ENCODE peak calls at places on chromosomes 2 and 18, in seven cellular contexts. One of them, this sample, is unnamed.

GRCh38 chr2:46381871-46382270 is 84.7 kb downstream of the EPAS1 start:
- DNase-seq in Panc1: no peak
- DNase-seq in tibial nerve: no peak
- DNase-seq in brain microvascular endothelial cell: no peak
- DNase-seq in iPS DF 6.9: no peak
- DNase-seq in dorsolateral prefrontal cortex: no peak
- DNase-seq in thoracic aorta: no peak
- DNase-seq in this sample: no peak

GRCh38 chr2:45913539-45913938 is 262.1 kb downstream of the PRKCE start:
- DNase-seq in Panc1: no peak
- DNase-seq in tibial nerve: no peak
- DNase-seq in brain microvascular endothelial cell: no peak
- DNase-seq in iPS DF 6.9: no peak
- DNase-seq in dorsolateral prefrontal cortex: no peak
- DNase-seq in thoracic aorta: no peak
- DNase-seq in this sample: no peak

GRCh38 chr2:26980971-26981370 is 10.5 kb downstream of the MAPRE3 start:
- DNase-seq in Panc1: no peak
- DNase-seq in tibial nerve: no peak
- DNase-seq in brain microvascular endothelial cell: no peak
- DNase-seq in iPS DF 6.9: no peak
- DNase-seq in dorsolateral prefrontal cortex: no peak
- DNase-seq in thoracic aorta: no peak
- DNase-seq in this sample: no peak

GRCh38 chr2:237026981-237027711 is 58.5 kb upstream of the COPS8 start:
- DNase-seq in Panc1: peak; percentile 25
- DNase-seq in tibial nerve: peak; percentile 71
- DNase-seq in brain microvascular endothelial cell: peak; percentile 83
- DNase-seq in iPS DF 6.9: no peak
- DNase-seq in dorsolateral prefrontal cortex: peak; percentile 68
- DNase-seq in thoracic aorta: no peak
- DNase-seq in this sample: no peak

GRCh38 chr18:59699750-59700534 is 2.7 kb upstream of the CCBE1 start:
- DNase-seq in Panc1: no peak
- DNase-seq in tibial nerve: no peak
- DNase-seq in brain microvascular endothelial cell: no peak
- DNase-seq in iPS DF 6.9: no peak
- DNase-seq in dorsolateral prefrontal cortex: no peak
- DNase-seq in thoracic aorta: no peak
- DNase-seq in this sample: no peak

GRCh38 chr2:149161481-149162225 is 123.2 kb downstream of the LYPD6B start:
- DNase-seq in Panc1: no peak
- DNase-seq in tibial nerve: no peak
- DNase-seq in brain microvascular endothelial cell: no peak
- DNase-seq in iPS DF 6.9: no peak
- DNase-seq in dorsolateral prefrontal cortex: no peak
- DNase-seq in thoracic aorta: no peak
- DNase-seq in this sample: no peak

GRCh38 chr18:36177913-36178312 is 9.4 kb upstream of the MOCOS start:
- DNase-seq in Panc1: no peak
- DNase-seq in tibial nerve: no peak
- DNase-seq in brain microvascular endothelial cell: no peak
- DNase-seq in iPS DF 6.9: no peak
- DNase-seq in dorsolateral prefrontal cortex: no peak
- DNase-seq in thoracic aorta: no peak
- DNase-seq in this sample: no peak

GRCh38 chr2:183149489-183149888 is 25.2 kb downstream of the NUP35 start:
- DNase-seq in Panc1: no peak
- DNase-seq in tibial nerve: no peak
- DNase-seq in brain microvascular endothelial cell: peak; percentile 56
- DNase-seq in iPS DF 6.9: no peak
- DNase-seq in dorsolateral prefrontal cortex: no peak
- DNase-seq in thoracic aorta: no peak
- DNase-seq in this sample: no peak

GRCh38 chr2:176281267-176281666 is 12.0 kb downstream of the MTX2 start:
- DNase-seq in Panc1: no peak
- DNase-seq in tibial nerve: no peak
- DNase-seq in brain microvascular endothelial cell: peak; percentile 47
- DNase-seq in iPS DF 6.9: no peak
- DNase-seq in dorsolateral prefrontal cortex: no peak
- DNase-seq in thoracic aorta: no peak
- DNase-seq in this sample: no peak

GRCh38 chr18:36590621-36591580 is 237.9 kb downstream of the TPGS2 start:
- DNase-seq in Panc1: no peak
- DNase-seq in tibial nerve: no peak
- DNase-seq in brain microvascular endothelial cell: no peak
- DNase-seq in iPS DF 6.9: no peak
- DNase-seq in dorsolateral prefrontal cortex: no peak
- DNase-seq in thoracic aorta: no peak
- DNase-seq in this sample: no peak

GRCh38 chr2:40851661-40852060 is 399.8 kb upstream of the SLC8A1 start:
- DNase-seq in Panc1: no peak
- DNase-seq in tibial nerve: no peak
- DNase-seq in brain microvascular endothelial cell: no peak
- DNase-seq in iPS DF 6.9: no peak
- DNase-seq in dorsolateral prefrontal cortex: no peak
- DNase-seq in thoracic aorta: no peak
- DNase-seq in this sample: no peak
- H3K27ac ChIP-seq in Panc1: no peak overlapping the region
- H3K27ac ChIP-seq in tibial nerve: no peak overlapping the region
- H3K27ac ChIP-seq in brain microvascular endothelial cell: no peak overlapping the region
- H3K27ac ChIP-seq in iPS DF 6.9: no peak overlapping the region
- H3K27ac ChIP-seq in dorsolateral prefrontal cortex: no peak overlapping the region
- H3K27ac ChIP-seq in thoracic aorta: no peak overlapping the region
- H3K27ac ChIP-seq in this sample: no peak overlapping the region

DNA sequence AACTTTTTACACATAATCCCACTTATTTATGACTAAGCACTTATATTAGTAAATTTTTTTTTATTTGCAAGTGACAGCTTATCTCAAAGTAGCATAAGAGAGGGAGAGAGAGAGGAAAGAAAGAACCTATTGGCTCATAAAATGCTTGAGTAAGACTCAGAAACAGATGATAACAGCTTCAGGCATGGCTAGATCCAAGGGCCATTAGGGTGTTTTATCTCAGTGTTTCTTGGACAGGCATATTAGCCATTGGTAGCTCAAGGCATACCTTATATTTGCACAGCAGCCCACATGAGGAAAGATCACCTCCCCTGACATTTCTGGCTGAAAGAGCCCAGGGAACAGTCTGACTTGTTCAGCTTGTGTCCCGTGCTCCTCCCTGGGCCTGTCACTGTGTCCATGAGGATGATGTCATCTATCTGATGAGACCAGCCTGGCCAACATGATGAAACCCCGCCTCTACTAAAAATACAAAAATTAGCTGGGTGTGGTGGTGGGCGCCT is 64.4 kb downstream of the IL1R2 start:
- DNase-seq in Panc1: no peak
- DNase-seq in tibial nerve: no peak
- DNase-seq in brain microvascular endothelial cell: no peak
- DNase-seq in iPS DF 6.9: no peak
- DNase-seq in dorsolateral prefrontal cortex: no peak
- DNase-seq in thoracic aorta: no peak
- DNase-seq in this sample: no peak
- H3K27ac ChIP-seq in Panc1: no peak overlapping the region
- H3K27ac ChIP-seq in tibial nerve: peak overlapping the region; percentile 38
- H3K27ac ChIP-seq in brain microvascular endothelial cell: no peak overlapping the region
- H3K27ac ChIP-seq in iPS DF 6.9: no peak overlapping the region
- H3K27ac ChIP-seq in dorsolateral prefrontal cortex: no peak overlapping the region
- H3K27ac ChIP-seq in thoracic aorta: peak overlapping the region; percentile 75
- H3K27ac ChIP-seq in this sample: no peak overlapping the region

GRCh38 chr2:215136669-215137328 is 1.6 kb downstream of the ABCA12 start:
- DNase-seq in Panc1: no peak
- DNase-seq in tibial nerve: no peak
- DNase-seq in brain microvascular endothelial cell: peak; percentile 42
- DNase-seq in iPS DF 6.9: no peak
- DNase-seq in dorsolateral prefrontal cortex: no peak
- DNase-seq in thoracic aorta: no peak
- DNase-seq in this sample: no peak

GRCh38 chr2:215138466-215138865 is at the start of gene ABCA12:
- DNase-seq in Panc1: no peak
- DNase-seq in tibial nerve: no peak
- DNase-seq in brain microvascular endothelial cell: no peak
- DNase-seq in iPS DF 6.9: no peak
- DNase-seq in dorsolateral prefrontal cortex: no peak
- DNase-seq in thoracic aorta: no peak
- DNase-seq in this sample: no peak

GRCh38 chr2:215137741-215138340 is 585 bp downstream of the ABCA12 start:
- DNase-seq in Panc1: no peak
- DNase-seq in tibial nerve: no peak
- DNase-seq in brain microvascular endothelial cell: peak; percentile 2
- DNase-seq in iPS DF 6.9: no peak
- DNase-seq in dorsolateral prefrontal cortex: no peak
- DNase-seq in thoracic aorta: no peak
- DNase-seq in this sample: no peak

GRCh38 chr2:215140166-215140707 is 1.8 kb upstream of the ABCA12 start:
- DNase-seq in Panc1: no peak
- DNase-seq in tibial nerve: no peak
- DNase-seq in brain microvascular endothelial cell: no peak
- DNase-seq in iPS DF 6.9: no peak
- DNase-seq in dorsolateral prefrontal cortex: no peak
- DNase-seq in thoracic aorta: no peak
- DNase-seq in this sample: no peak

DNA sequence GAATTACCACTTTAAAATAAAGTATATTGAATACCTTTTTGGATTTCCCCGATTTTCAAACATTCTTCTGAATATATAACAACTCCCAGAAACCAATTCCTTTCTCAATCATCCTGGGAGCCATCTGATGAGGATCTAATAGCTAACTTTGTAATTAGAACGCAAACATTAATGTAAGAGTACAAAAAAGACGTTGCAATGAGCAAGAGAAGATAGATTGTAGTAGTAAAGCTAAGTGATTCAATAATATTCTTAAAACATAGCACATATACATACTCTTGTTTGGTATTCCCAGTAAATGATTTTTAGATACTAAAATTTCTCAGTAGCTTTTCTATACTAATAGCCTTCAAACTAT is 1.1 kb downstream of the ABCA12 start:
- DNase-seq in Panc1: no peak
- DNase-seq in tibial nerve: no peak
- DNase-seq in brain microvascular endothelial cell: no peak
- DNase-seq in iPS DF 6.9: no peak
- DNase-seq in dorsolateral prefrontal cortex: no peak
- DNase-seq in thoracic aorta: no peak
- DNase-seq in this sample: no peak
- H3K27ac ChIP-seq in Panc1: no peak overlapping the region
- H3K27ac ChIP-seq in tibial nerve: no peak overlapping the region
- H3K27ac ChIP-seq in brain microvascular endothelial cell: no peak overlapping the region
- H3K27ac ChIP-seq in iPS DF 6.9: no peak overlapping the region
- H3K27ac ChIP-seq in dorsolateral prefrontal cortex: no peak overlapping the region
- H3K27ac ChIP-seq in thoracic aorta: no peak overlapping the region
- H3K27ac ChIP-seq in this sample: no peak overlapping the region

DNA sequence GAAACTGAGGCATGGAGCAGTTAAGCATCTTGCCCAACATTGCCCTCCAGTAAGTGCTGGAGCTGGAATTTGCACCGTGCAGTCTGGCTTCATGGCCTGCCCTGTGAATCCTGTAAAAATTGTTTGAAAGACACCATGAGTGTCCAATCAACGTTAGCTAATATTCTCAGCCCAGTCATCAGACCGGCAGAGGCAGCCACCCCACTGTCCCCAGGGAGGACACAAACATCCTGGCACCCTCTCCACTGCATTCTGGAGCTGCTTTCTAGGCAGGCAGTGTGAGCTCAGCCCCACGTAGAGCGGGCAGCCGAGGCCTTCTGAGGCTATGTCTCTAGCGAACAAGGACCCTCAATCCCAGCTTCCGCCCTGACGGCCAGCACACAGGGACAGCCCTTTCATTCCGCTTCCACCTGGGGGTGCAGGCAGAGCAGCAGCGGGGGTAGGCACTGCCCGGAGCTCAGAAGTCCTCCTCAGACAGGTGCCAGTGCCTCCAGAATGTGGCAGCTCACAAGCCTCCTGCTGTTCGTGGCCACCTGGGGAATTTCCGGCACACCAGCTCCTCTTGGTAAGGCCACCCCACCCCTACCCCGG is 1.3 kb downstream of the PROC start:
- DNase-seq in Panc1: no peak
- DNase-seq in tibial nerve: no peak
- DNase-seq in brain microvascular endothelial cell: no peak
- DNase-seq in iPS DF 6.9: no peak
- DNase-seq in dorsolateral prefrontal cortex: no peak
- DNase-seq in thoracic aorta: no peak
- DNase-seq in this sample: no peak
- H3K27ac ChIP-seq in Panc1: peak overlapping the region; percentile 19
- H3K27ac ChIP-seq in tibial nerve: no peak overlapping the region
- H3K27ac ChIP-seq in brain microvascular endothelial cell: no peak overlapping the region
- H3K27ac ChIP-seq in iPS DF 6.9: no peak overlapping the region
- H3K27ac ChIP-seq in dorsolateral prefrontal cortex: no peak overlapping the region
- H3K27ac ChIP-seq in thoracic aorta: no peak overlapping the region
- H3K27ac ChIP-seq in this sample: no peak overlapping the region

GRCh38 chr18:9428301-9428706 is 47.0 kb upstream of the RALBP1 start:
- DNase-seq in Panc1: no peak
- DNase-seq in tibial nerve: no peak
- DNase-seq in brain microvascular endothelial cell: no peak
- DNase-seq in iPS DF 6.9: no peak
- DNase-seq in dorsolateral prefrontal cortex: no peak
- DNase-seq in thoracic aorta: no peak
- DNase-seq in this sample: no peak

GRCh38 chr18:9431296-9431695 is 44.0 kb upstream of the RALBP1 start:
- DNase-seq in Panc1: no peak
- DNase-seq in tibial nerve: no peak
- DNase-seq in brain microvascular endothelial cell: no peak
- DNase-seq in iPS DF 6.9: no peak
- DNase-seq in dorsolateral prefrontal cortex: no peak
- DNase-seq in thoracic aorta: no peak
- DNase-seq in this sample: no peak

GRCh38 chr18:9426753-9427152 is 48.6 kb upstream of the RALBP1 start:
- DNase-seq in Panc1: no peak
- DNase-seq in tibial nerve: no peak
- DNase-seq in brain microvascular endothelial cell: no peak
- DNase-seq in iPS DF 6.9: no peak
- DNase-seq in dorsolateral prefrontal cortex: no peak
- DNase-seq in thoracic aorta: no peak
- DNase-seq in this sample: no peak

GRCh38 chr18:9428862-9429661 is 46.3 kb upstream of the RALBP1 start:
- DNase-seq in Panc1: no peak
- DNase-seq in tibial nerve: no peak
- DNase-seq in brain microvascular endothelial cell: no peak
- DNase-seq in iPS DF 6.9: no peak
- DNase-seq in dorsolateral prefrontal cortex: peak; percentile 43
- DNase-seq in thoracic aorta: no peak
- DNase-seq in this sample: no peak

DNA sequence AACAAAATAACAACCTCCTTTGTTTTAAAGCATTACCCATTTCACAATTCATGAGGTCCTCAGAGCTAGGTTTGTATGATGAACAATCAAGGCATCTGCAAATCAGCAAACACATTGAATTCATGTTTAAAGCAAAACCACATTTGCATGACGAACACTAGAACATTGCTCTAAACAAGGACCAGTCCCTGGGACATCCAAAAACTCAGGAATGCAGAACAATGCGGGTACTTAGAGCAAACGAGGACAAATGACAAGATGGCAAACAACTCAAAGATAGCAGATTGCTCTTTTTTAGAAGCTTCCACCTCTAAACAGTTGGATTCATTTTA is 45.7 kb upstream of the RALBP1 start:
- DNase-seq in Panc1: no peak
- DNase-seq in tibial nerve: no peak
- DNase-seq in brain microvascular endothelial cell: no peak
- DNase-seq in iPS DF 6.9: no peak
- DNase-seq in dorsolateral prefrontal cortex: no peak
- DNase-seq in thoracic aorta: no peak
- DNase-seq in this sample: no peak
- H3K27ac ChIP-seq in Panc1: no peak overlapping the region
- H3K27ac ChIP-seq in tibial nerve: no peak overlapping the region
- H3K27ac ChIP-seq in brain microvascular endothelial cell: no peak overlapping the region
- H3K27ac ChIP-seq in iPS DF 6.9: no peak overlapping the region
- H3K27ac ChIP-seq in dorsolateral prefrontal cortex: peak overlapping the region; percentile 43
- H3K27ac ChIP-seq in thoracic aorta: no peak overlapping the region
- H3K27ac ChIP-seq in this sample: peak overlapping the region; percentile 44